ENCODE peak calls at places on chromosomes 3 and 15, in eight cellular contexts. O, L, W, G, Q, K, R and I are unnamed samples.

GRCh38 chr15:64618138-64618537 is 157.3 kb downstream of the RBPMS2 start:
- DNase-seq in O (no peak), Q (no peak), G (no peak), L (no peak), K (no peak), R (no peak), W (no peak), I (no peak)

GRCh38 chr3:69441028-69441427 is 55.1 kb upstream of the FRMD4B start:
- DNase-seq in K (no peak), L (no peak), O (no peak), W (no peak), R (no peak), Q (no peak), G (no peak), I (no peak)

GRCh38 chr3:122014741-122015140 is 7.3 kb downstream of the ILDR1 start:
- DNase-seq in R (no peak), K (peak; percentile 74), G (no peak), W (no peak), L (no peak), O (no peak), Q (no peak), I (peak; percentile 73)

GRCh38 chr3:65268411-65268810 is 580.6 kb upstream of the ADAMTS9 start:
- DNase-seq in R (no peak), L (no peak), O (no peak), G (no peak), W (no peak), K (no peak), Q (no peak), I (no peak)

GRCh38 chr3:136862611-136862951 is 573 bp downstream of the NCK1 start:
- DNase-seq in O (no peak), Q (peak; percentile 6), G (no peak), L (peak; percentile 57), W (no peak), K (peak; percentile 53), R (peak; percentile 51), I (peak; percentile 64)

GRCh38 chr3:66010348-66011097 is 28.2 kb downstream of the MAGI1 start:
- DNase-seq in O (no peak), W (peak; percentile 47), R (no peak), Q (no peak), K (no peak), L (no peak), G (no peak), I (no peak)

GRCh38 chr3:108175352-108175751 is 46.9 kb downstream of the IFT57 start:
- DNase-seq in W (no peak), L (no peak), G (no peak), O (no peak), Q (no peak), R (no peak), K (no peak), I (no peak)

GRCh38 chr3:141288331-141288990 is 56.8 kb downstream of the PXYLP1 start:
- DNase-seq in G (no peak), O (no peak), K (no peak), W (no peak), Q (no peak), L (no peak), R (no peak), I (no peak)

GRCh38 chr3:196648856-196649255 is 9.4 kb downstream of the NRROS start:
- DNase-seq in O (no peak), L (peak; percentile 82), W (no peak), R (no peak), K (no peak), Q (no peak), G (no peak), I (no peak)

GRCh38 chr15:64524778-64525177 is 64.4 kb downstream of the ZNF609 start:
- DNase-seq in Q (no peak), L (no peak), R (no peak), G (no peak), O (no peak), W (no peak), K (no peak), I (no peak)

GRCh38 chr3:113034011-113034410 is 43.2 kb downstream of the GTPBP8 start:
- DNase-seq in L (no peak), K (no peak), O (no peak), G (no peak), Q (no peak), R (no peak), W (no peak), I (no peak)

GRCh38 chr3:31882895-31883294 is 98.2 kb downstream of the OSBPL10 start:
- DNase-seq in K (no peak), Q (no peak), L (no peak), G (no peak), R (no peak), O (no peak), W (no peak), I (no peak)

GRCh38 chr15:41971089-41971892 is 1.1 kb downstream of the EHD4 start:
- DNase-seq in L (peak; percentile 37), R (peak; percentile 76), Q (no peak), G (peak; percentile 31), W (peak; percentile 70), O (peak; percentile 52), K (peak; percentile 90), I (peak; percentile 82)

GRCh38 chr3:198071602-198072285 is 111.7 kb downstream of the LMLN start:
- DNase-seq in K (no peak), L (no peak), R (peak; percentile 51), Q (no peak), G (peak; percentile 10), W (peak; percentile 43), O (peak; percentile 51), I (peak; percentile 20)

GRCh38 chr3:49415931-49416601 is 3.8 kb downstream of the TCTA start:
- DNase-seq in O (no peak), R (peak; percentile 71), G (no peak), L (no peak), K (peak; percentile 49), W (no peak), Q (no peak), I (peak; percentile 53)

GRCh38 chr3:179227349-179227748 is 23.6 kb downstream of the KCNMB3 start:
- DNase-seq in Q (no peak), K (no peak), W (peak; percentile 3), G (no peak), R (no peak), O (no peak), L (no peak), I (no peak)

GRCh38 chr15:99668533-99669182 is 64.6 kb downstream of the LYSMD4 start:
- DNase-seq in K (no peak), Q (no peak), R (no peak), G (no peak), L (no peak), W (no peak), O (no peak), I (no peak)

GRCh38 chr3:55963611-55964010 is 476.5 kb upstream of the WNT5A start:
- DNase-seq in K (no peak), W (no peak), L (no peak), G (no peak), O (no peak), R (no peak), Q (no peak), I (no peak)

GRCh38 chr3:186644683-186645082 is 4.5 kb downstream of the FETUB start:
- DNase-seq in O (no peak), R (no peak), L (no peak), G (no peak), Q (no peak), K (no peak), W (no peak), I (no peak)

GRCh38 chr3:68931406-68932149 is 769 bp downstream of the TAFA4 start:
- DNase-seq in O (no peak), K (peak; percentile 16), W (peak; percentile 19), Q (no peak), G (no peak), L (no peak), R (no peak), I (peak; percentile 10)

GRCh38 chr3:141793476-141794260 is 30.5 kb downstream of the GRK7 start:
- DNase-seq in W (peak; percentile 31), K (no peak), G (no peak), L (no peak), R (no peak), O (no peak), Q (no peak), I (no peak)

GRCh38 chr3:29090912-29091597 is 189.8 kb upstream of the RBMS3 start:
- DNase-seq in R (no peak), L (no peak), K (no peak), O (no peak), W (no peak), Q (no peak), G (no peak), I (no peak)

GRCh38 chr15:85754993-85755392 is 39.7 kb downstream of the KLHL25 start:
- DNase-seq in Q (no peak), R (no peak), O (no peak), K (no peak), G (no peak), W (no peak), L (no peak), I (no peak)

GRCh38 chr3:53809267-53809666 is 37.0 kb downstream of the CHDH start:
- DNase-seq in G (no peak), R (no peak), L (no peak), W (no peak), Q (no peak), K (no peak), O (no peak), I (no peak)

GRCh38 chr15:84151205-84151931 is 84.2 kb upstream of the GOLGA6L4 start:
- DNase-seq in O (no peak), K (no peak), G (no peak), Q (no peak), R (no peak), W (peak; percentile 95), L (no peak), I (no peak)

GRCh38 chr3:12187448-12188327 is 29.0 kb upstream of the TIMP4 start:
- DNase-seq in Q (no peak), G (no peak), L (no peak), W (no peak), K (peak; percentile 46), R (peak; percentile 87), O (no peak), I (peak; percentile 62)

GRCh38 chr3:170023165-170023564 is 14.6 kb upstream of the GPR160 start:
- DNase-seq in Q (no peak), O (no peak), G (no peak), L (no peak), R (no peak), K (no peak), W (no peak), I (no peak)

GRCh38 chr15:76059320-76060097 is at the start of gene TMEM266:
- DNase-seq in G (peak; percentile 47), Q (no peak), K (peak; percentile 88), L (peak; percentile 61), R (peak; percentile 39), O (peak; percentile 83), W (peak; percentile 65), I (peak; percentile 80)

GRCh38 chr3:9782777-9783176 is 9.5 kb downstream of the TADA3 start:
- DNase-seq in W (no peak), Q (no peak), R (no peak), L (no peak), K (no peak), G (no peak), O (no peak), I (no peak)

GRCh38 chr15:31255732-31256384 is 70.8 kb upstream of the KLF13 start:
- DNase-seq in G (no peak), W (peak; percentile 40), L (no peak), R (no peak), Q (no peak), O (no peak), K (peak; percentile 68), I (peak; percentile 69)

GRCh38 chr3:148643389-148643840 is 54.3 kb upstream of the AGTR1 start:
- DNase-seq in G (no peak), L (no peak), Q (no peak), O (no peak), R (no peak), W (peak; percentile 14), K (no peak), I (no peak)

GRCh38 chr3:100556656-100557310 is 52.6 kb upstream of the ADGRG7 start:
- DNase-seq in O (no peak), L (no peak), Q (no peak), G (no peak), W (no peak), K (no peak), R (no peak), I (no peak)

GRCh38 chr15:57283774-57284508 is 92.4 kb upstream of the CGNL1 start:
- DNase-seq in Q (no peak), R (no peak), O (no peak), L (no peak), G (no peak), K (no peak), W (no peak), I (no peak)

GRCh38 chr3:4712109-4712508 is 219.0 kb downstream of the ITPR1 start:
- DNase-seq in W (no peak), O (no peak), G (no peak), K (no peak), R (no peak), Q (no peak), L (no peak), I (no peak)